ENCODE peak calls at places on chromosomes 4 and X, in ten cellular contexts. T, W, K, X, D, E, H, G, S and P are unnamed samples.

GRCh38 chr4:148565801-148566200 is 123.6 kb upstream of the NR3C2 start:
- DNase-seq in T (no peak), W (no peak), K (no peak), X (no peak), D (peak), E (no peak), H (no peak), G (no peak), S (peak), P (no peak)

GRCh38 chr4:60588556-60588955 is 611.6 kb upstream of the ADGRL3 start:
- DNase-seq in T (no peak), W (no peak), K (no peak), X (no peak), D (no peak), E (no peak), H (no peak), G (no peak), S (no peak), P (no peak)

GRCh38 chr4:89664521-89664920 is 172.4 kb downstream of the SNCA start:
- DNase-seq in T (no peak), W (no peak), K (no peak), X (no peak), D (no peak), E (no peak), H (no peak), G (no peak), S (no peak), P (no peak)

GRCh38 chr4:64564126-64564525 is 154.9 kb upstream of the TECRL start:
- DNase-seq in T (peak), W (no peak), K (no peak), X (no peak), D (peak), E (no peak), H (no peak), G (no peak), S (no peak), P (no peak)

GRCh38 chr4:151055539-151055938 is 40.5 kb upstream of the LRBA start:
- DNase-seq in T (no peak), W (no peak), K (no peak), X (no peak), D (no peak), E (no peak), H (no peak), G (no peak), S (no peak), P (no peak)

GRCh38 chrX:17525266-17525665 is 150.3 kb downstream of the NHS start:
- DNase-seq in T (no peak), W (no peak), K (no peak), X (no peak), D (no peak), E (no peak), H (no peak), G (no peak), S (no peak), P (no peak)

GRCh38 chrX:108216405-108216804 is 124.8 kb downstream of the ATG4A start:
- DNase-seq in T (no peak), W (no peak), K (no peak), X (no peak), D (no peak), E (no peak), H (no peak), G (no peak), S (no peak), P (no peak)

GRCh38 chrX:69298466-69299140 is 133.3 kb upstream of the PJA1 start:
- DNase-seq in T (no peak), W (no peak), K (no peak), X (no peak), D (no peak), E (no peak), H (no peak), G (no peak), S (no peak), P (no peak)

GRCh38 chr4:26792639-26793038 is 68.0 kb upstream of the STIM2 start:
- DNase-seq in T (no peak), W (no peak), K (no peak), X (no peak), D (no peak), E (no peak), H (no peak), G (no peak), S (no peak), P (no peak)

DNA sequence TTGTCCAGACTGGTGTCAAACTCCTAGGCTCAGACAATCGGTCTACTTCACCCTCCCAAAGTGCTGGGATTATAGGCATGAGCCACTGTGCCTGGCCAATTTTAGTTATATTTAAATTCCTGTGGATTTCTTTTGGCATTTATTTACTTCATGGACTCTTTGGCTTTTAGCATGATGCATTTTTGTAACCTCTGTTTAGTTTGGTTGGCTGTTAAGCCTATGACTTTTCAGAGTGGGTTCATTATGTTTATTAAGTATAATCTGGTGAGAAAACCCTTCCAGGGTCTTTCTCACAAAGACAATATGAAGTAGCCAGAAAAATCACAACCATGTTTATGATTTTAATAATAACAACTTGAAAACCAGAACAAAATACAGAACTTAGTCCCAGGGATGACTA is 49.4 kb downstream of the USP38 start:
- DNase-seq in T (no peak), W (no peak), K (no peak), X (peak), D (no peak), E (no peak), H (no peak), G (no peak), S (no peak), P (no peak)
- TF ChIP-seq CTCF in T (no peak), W (no peak), K (no peak), X (no peak), D (no peak), E (no peak), H (no peak), G (no peak), S (no peak), P (no peak)

GRCh38 chr4:1201851-1202525 is 29.6 kb upstream of the SPON2 start:
- DNase-seq in T (no peak), W (no peak), K (no peak), X (peak), D (no peak), E (no peak), H (peak), G (peak), S (peak), P (no peak)
- H3K4me3 ChIP-seq in T (no peak), W (no peak), K (no peak), X (no peak), D (no peak), E (peak), H (no peak), G (no peak), S (peak), P (no peak)

GRCh38 chr4:152385551-152385950 is 150.3 kb downstream of the FBXW7 start:
- DNase-seq in T (no peak), W (peak), K (no peak), X (peak), D (no peak), E (no peak), H (no peak), G (no peak), S (no peak), P (no peak)
- TF ChIP-seq CTCF in T (peak), W (peak), K (peak), X (peak), D (peak), E (peak), H (peak), G (no peak), S (peak), P (peak)

GRCh38 chrX:119757646-119757978 is 776 bp upstream of the SOWAHD start:
- DNase-seq in T (no peak), W (peak), K (no peak), X (no peak), D (no peak), E (no peak), H (no peak), G (no peak), S (no peak), P (no peak)

GRCh38 chrX:119759333-119759766 is 962 bp downstream of the SOWAHD start:
- DNase-seq in T (no peak), W (peak), K (no peak), X (no peak), D (no peak), E (no peak), H (no peak), G (no peak), S (no peak), P (no peak)

GRCh38 chrX:119757979-119758681 is at the start of gene SOWAHD:
- DNase-seq in T (no peak), W (peak), K (no peak), X (peak), D (no peak), E (peak), H (peak), G (peak), S (no peak), P (no peak)

GRCh38 chrX:119760026-119760902 is 1.9 kb downstream of the SOWAHD start:
- DNase-seq in T (no peak), W (no peak), K (no peak), X (no peak), D (no peak), E (no peak), H (no peak), G (no peak), S (no peak), P (no peak)

DNA sequence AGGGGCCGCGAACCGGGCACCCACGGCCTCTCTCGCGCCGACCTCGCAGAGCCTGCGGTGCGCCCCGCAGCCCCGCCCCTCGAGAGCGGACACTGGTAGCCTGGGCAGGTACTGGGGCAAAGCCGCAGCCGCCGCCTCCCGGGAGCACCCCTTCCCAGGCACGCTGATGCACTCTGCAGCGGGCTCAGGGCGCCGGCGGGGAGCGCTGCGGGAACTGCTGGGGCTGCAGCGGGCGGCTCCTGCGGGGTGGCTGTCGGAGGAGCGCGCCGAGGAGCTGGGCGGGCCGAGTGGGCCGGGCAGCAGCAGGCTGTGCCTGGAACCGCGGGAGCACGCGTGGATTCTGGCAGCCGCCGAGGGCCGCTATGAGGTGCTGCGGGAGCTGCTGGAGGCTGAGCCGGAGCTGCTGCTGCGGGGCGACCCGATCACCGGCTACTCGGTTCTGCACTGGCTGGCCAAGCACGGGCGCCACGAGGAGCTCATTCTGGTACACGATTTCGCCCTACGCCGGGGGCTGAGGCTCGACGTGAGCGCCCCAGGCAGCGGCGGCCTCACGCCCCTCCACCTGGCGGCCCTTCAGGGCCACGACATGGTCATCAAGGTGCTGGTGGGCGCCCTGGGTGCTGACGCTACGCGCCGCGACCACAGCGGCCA is 419 bp downstream of the SOWAHD start:
- DNase-seq in T (no peak), W (peak), K (no peak), X (no peak), D (no peak), E (peak), H (no peak), G (no peak), S (no peak), P (no peak)
- H3K4me3 ChIP-seq in T (peak), W (peak), K (peak), X (no peak), D (peak), E (peak), H (peak), G (peak), S (peak), P (peak)